ENCODE peak calls at places on chromosomes 3 and 15, in seven cellular contexts. W is amniotic epithelial cell, F is COLO829, Q is HepG2, J is neural crest cell, S is kidney epithelial cell, L is Kasumi-1. D is an unnamed sample.

GRCh38 chr3:115808239-115808638 is 184.9 kb downstream of the GAP43 start:
- DNase-seq in W (no peak), F (no peak), Q (no peak), J (no peak), S (no peak), L (no peak), D (no peak)

GRCh38 chr3:29690954-29691353 is 410.1 kb downstream of the RBMS3 start:
- DNase-seq in W (no peak), F (no peak), Q (no peak), J (no peak), S (no peak), L (no peak), D (no peak)

GRCh38 chr3:46484911-46485696 is 12.7 kb upstream of the RTP3 start:
- DNase-seq in W (no peak), F (no peak), Q (no peak), J (no peak), S (no peak), L (no peak), D (peak; percentile 33)

GRCh38 chr3:69761896-69762789 is 22.9 kb downstream of the MITF start:
- DNase-seq in W (peak; percentile 94), F (no peak), Q (no peak), J (no peak), S (no peak), L (no peak), D (no peak)

GRCh38 chr3:188061133-188061532 is 92.8 kb upstream of the LPP start:
- DNase-seq in W (peak; percentile 73), F (peak; percentile 97), Q (peak; percentile 58), J (no peak), S (no peak), L (no peak), D (peak; percentile 65)

GRCh38 chr3:58167431-58168351 is 43.1 kb downstream of the DNASE1L3 start:
- DNase-seq in W (peak; percentile 57), F (peak; percentile 84), Q (no peak), J (peak; percentile 66), S (no peak), L (peak; percentile 59), D (peak; percentile 59)

GRCh38 chr3:58008140-58009025 is at the start of gene FLNB:
- DNase-seq in W (peak; percentile 50), F (peak; percentile 90), Q (peak; percentile 45), J (peak; percentile 81), S (no peak), L (peak; percentile 69), D (peak; percentile 66)

GRCh38 chr3:14128724-14129123 is 3.9 kb downstream of the TMEM43 start:
- DNase-seq in W (no peak), F (no peak), Q (no peak), J (no peak), S (no peak), L (no peak), D (no peak)

GRCh38 chr15:89847101-89847500 is 32.4 kb upstream of the ANPEP start:
- DNase-seq in W (peak; percentile 28), F (no peak), Q (no peak), J (no peak), S (no peak), L (no peak), D (no peak)

GRCh38 chr3:194206375-194206774 is 70.4 kb downstream of the HES1 start:
- DNase-seq in W (no peak), F (no peak), Q (no peak), J (no peak), S (no peak), L (no peak), D (no peak)

GRCh38 chr15:91849180-91849579 is 4.3 kb upstream of the SLCO3A1 start:
- DNase-seq in W (no peak), F (no peak), Q (no peak), J (no peak), S (no peak), L (no peak), D (no peak)

GRCh38 chr3:24129549-24129948 is 184.5 kb downstream of the NR1D2 start:
- DNase-seq in W (peak; percentile 46), F (no peak), Q (no peak), J (no peak), S (no peak), L (no peak), D (no peak)

GRCh38 chr15:25242166-25242879 is 196.5 kb downstream of the UBE3A start:
- DNase-seq in W (no peak), F (no peak), Q (no peak), J (no peak), S (no peak), L (no peak), D (no peak)

GRCh38 chr3:120498947-120499346 is 48.2 kb upstream of the FSTL1 start:
- DNase-seq in W (peak; percentile 98), F (peak; percentile 50), Q (no peak), J (no peak), S (peak; percentile 89), L (no peak), D (no peak)

GRCh38 chr15:34644061-34644460 is 60.6 kb upstream of the GOLGA8B start:
- DNase-seq in W (peak; percentile 94), F (no peak), Q (no peak), J (no peak), S (peak; percentile 34), L (no peak), D (no peak)

GRCh38 chr3:118714800-118715199 is 319.8 kb downstream of the IGSF11 start:
- DNase-seq in W (no peak), F (no peak), Q (peak; percentile 7), J (no peak), S (no peak), L (no peak), D (no peak)

GRCh38 chr3:176920806-176921205 is 276.5 kb downstream of the TBL1XR1 start:
- DNase-seq in W (no peak), F (no peak), Q (peak; percentile 53), J (no peak), S (no peak), L (no peak), D (peak; percentile 24)

GRCh38 chr15:96882361-96882760 is 551.9 kb downstream of the NR2F2 start:
- DNase-seq in W (no peak), F (peak; percentile 78), Q (no peak), J (no peak), S (no peak), L (no peak), D (no peak)